ENCODE peak calls at places on chromosomes 1 and 21, in ten cellular contexts. I is cardiac fibroblast, L is IMR-90, D is pancreas, J is Calu3, P is sigmoid colon, E is HepG2, O is upper lobe of left lung, G is SK-N-SH, N is GM20000. R is an unnamed sample.

GRCh38 chr1:227449051-227449450 is 114.3 kb upstream of the ZNF678 start:
- DNase-seq in I (no peak), L (no peak), D (no peak), J (peak; percentile 45), P (no peak), E (peak; percentile 45), O (peak; percentile 34), G (peak; percentile 62), N (peak; percentile 52), R (no peak)

GRCh38 chr1:101188311-101188710 is 48.5 kb upstream of the S1PR1 start:
- DNase-seq in I (no peak), L (peak; percentile 65), D (no peak), J (no peak), P (no peak), E (no peak), O (no peak), G (no peak), N (no peak), R (no peak)

GRCh38 chr1:31583082-31583994 is 7.0 kb downstream of the TINAGL1 start:
- DNase-seq in I (peak; percentile 61), L (no peak), D (no peak), J (no peak), P (no peak), E (no peak), O (no peak), G (no peak), N (no peak), R (no peak)

GRCh38 chr1:228150458-228151169 is 884 bp downstream of the GJC2 start:
- DNase-seq in I (peak; percentile 97), L (peak; percentile 86), D (no peak), J (no peak), P (peak; percentile 95), E (peak; percentile 41), O (no peak), G (peak; percentile 44), N (no peak), R (peak; percentile 14)

GRCh38 chr1:105485207-105485606 is 1571.3 kb upstream of the PRMT6 start:
- DNase-seq in I (peak; percentile 33), L (peak; percentile 58), D (no peak), J (no peak), P (no peak), E (no peak), O (no peak), G (no peak), N (no peak), R (no peak)

GRCh38 chr1:3668148-3668547 is 15.8 kb downstream of the TP73 start:
- DNase-seq in I (no peak), L (no peak), D (no peak), J (no peak), P (no peak), E (no peak), O (no peak), G (no peak), N (no peak), R (no peak)

GRCh38 chr21:27837933-27838332 is 871.0 kb upstream of the ADAMTS5 start:
- DNase-seq in I (no peak), L (no peak), D (no peak), J (no peak), P (no peak), E (no peak), O (no peak), G (no peak), N (no peak), R (no peak)

GRCh38 chr1:198637157-198637556 is 1.7 kb upstream of the PTPRC start:
- DNase-seq in I (no peak), L (no peak), D (no peak), J (no peak), P (no peak), E (no peak), O (no peak), G (no peak), N (no peak), R (no peak)

GRCh38 chr1:213931804-213932203 is 56.0 kb upstream of the PROX1 start:
- DNase-seq in I (no peak), L (no peak), D (no peak), J (no peak), P (no peak), E (no peak), O (no peak), G (no peak), N (no peak), R (no peak)

GRCh38 chr1:29830916-29831315 is 594.6 kb downstream of the PTPRU start:
- DNase-seq in I (no peak), L (no peak), D (no peak), J (no peak), P (no peak), E (no peak), O (no peak), G (no peak), N (no peak), R (no peak)

GRCh38 chr1:53681647-53682368 is 57.2 kb downstream of the GLIS1 start:
- DNase-seq in I (peak; percentile 34), L (peak; percentile 24), D (no peak), J (peak; percentile 71), P (no peak), E (peak; percentile 41), O (peak; percentile 25), G (peak; percentile 79), N (peak; percentile 61), R (no peak)

GRCh38 chr1:53682881-53683280 is 56.1 kb downstream of the GLIS1 start:
- DNase-seq in I (no peak), L (no peak), D (no peak), J (no peak), P (no peak), E (no peak), O (no peak), G (no peak), N (no peak), R (no peak)

GRCh38 chr1:53683986-53684740 is 54.8 kb downstream of the GLIS1 start:
- DNase-seq in I (no peak), L (no peak), D (no peak), J (no peak), P (no peak), E (peak; percentile 17), O (no peak), G (no peak), N (no peak), R (no peak)

GRCh38 chr1:53680868-53681267 is 58.1 kb downstream of the GLIS1 start:
- DNase-seq in I (no peak), L (no peak), D (no peak), J (no peak), P (no peak), E (no peak), O (no peak), G (peak; percentile 82), N (no peak), R (no peak)

GRCh38 chr1:53682369-53682685 is 56.6 kb downstream of the GLIS1 start:
- DNase-seq in I (no peak), L (no peak), D (no peak), J (no peak), P (no peak), E (no peak), O (no peak), G (no peak), N (no peak), R (no peak)
- TF ChIP-seq CTCF in I (no peak), L (no peak), D (no peak), J (no peak), P (no peak), E (no peak), O (no peak), G (no peak), N (no peak), R (no peak)

GRCh38 chr1:18302788-18303413 is 177.8 kb upstream of the KLHDC7A start:
- DNase-seq in I (no peak), L (no peak), D (no peak), J (peak; percentile 7), P (no peak), E (no peak), O (no peak), G (peak; percentile 63), N (peak; percentile 23), R (no peak)
- TF ChIP-seq CTCF in I (peak; percentile 13), L (no peak), D (no peak), J (peak; percentile 25), P (no peak), E (peak; percentile 67), O (peak; percentile 11), G (peak; percentile 23), N (peak; percentile 35), R (no peak)

GRCh38 chr1:45492691-45493090 is 1.7 kb upstream of the TESK2 start:
- DNase-seq in I (no peak), L (no peak), D (no peak), J (no peak), P (no peak), E (no peak), O (no peak), G (no peak), N (no peak), R (no peak)

GRCh38 chr1:45488978-45489377 is 2.0 kb downstream of the TESK2 start:
- DNase-seq in I (no peak), L (no peak), D (no peak), J (no peak), P (no peak), E (no peak), O (no peak), G (no peak), N (no peak), R (no peak)

GRCh38 chr1:45490121-45490622 is 791 bp downstream of the TESK2 start:
- DNase-seq in I (peak; percentile 32), L (peak; percentile 21), D (no peak), J (no peak), P (no peak), E (no peak), O (no peak), G (no peak), N (no peak), R (no peak)

GRCh38 chr1:45491464-45492260 is 699 bp upstream of the TESK2 start:
- DNase-seq in I (no peak), L (no peak), D (no peak), J (no peak), P (no peak), E (no peak), O (no peak), G (no peak), N (no peak), R (no peak)

DNA sequence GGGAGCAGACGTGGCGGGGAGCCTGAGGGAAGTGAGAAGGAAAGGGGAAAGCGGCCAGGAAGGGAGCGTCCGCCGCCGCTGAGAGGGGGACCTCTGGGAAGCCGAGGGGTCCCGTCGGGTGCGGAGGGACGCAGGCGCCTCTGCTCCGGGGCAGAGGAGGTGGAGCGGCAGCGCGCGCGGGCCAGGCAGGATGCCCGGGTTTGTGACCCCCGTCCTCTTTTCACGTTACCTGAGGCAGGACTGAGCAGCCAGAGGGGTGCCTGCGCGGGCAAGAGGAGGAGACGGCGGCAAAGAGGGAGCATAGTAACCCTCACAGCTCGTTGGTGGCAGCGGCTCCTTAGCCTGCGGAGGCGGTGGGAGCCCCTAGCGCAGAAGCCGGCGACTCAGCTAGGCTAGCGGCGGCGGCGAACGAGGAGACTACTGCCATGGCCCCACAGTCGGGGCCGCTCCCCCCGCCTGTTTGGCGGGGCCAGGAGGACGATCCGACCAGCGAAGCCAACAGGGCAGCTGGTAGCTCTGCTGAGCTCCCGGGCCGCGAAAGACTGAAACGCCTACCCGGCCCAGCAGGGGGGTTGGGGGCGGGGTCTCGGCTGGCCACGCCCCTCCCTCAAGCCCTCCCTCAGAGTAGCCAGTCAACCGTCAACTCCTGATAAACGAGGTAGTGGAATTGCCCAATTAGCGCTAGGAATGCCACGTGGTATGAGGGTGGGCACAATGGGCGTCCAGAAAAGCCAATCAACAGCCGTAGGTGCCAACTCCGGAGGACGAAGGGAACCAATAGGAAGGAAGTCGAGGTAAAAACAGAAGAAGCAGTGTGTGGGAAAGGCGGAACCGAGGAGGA is at the start of gene TESK2:
- DNase-seq in I (peak; percentile 100), L (peak; percentile 99), D (peak; percentile 98), J (peak; percentile 98), P (peak; percentile 99), E (peak; percentile 100), O (peak; percentile 99), G (peak; percentile 98), N (peak; percentile 94), R (peak; percentile 95)
- TF ChIP-seq CTCF in I (peak; percentile 11), L (peak; percentile 14), D (no peak), J (no peak), P (peak; percentile 15), E (no peak), O (no peak), G (no peak), N (no peak), R (no peak)

GRCh38 chr1:66305927-66306326 is 228.0 kb upstream of the SGIP1 start:
- DNase-seq in I (no peak), L (no peak), D (no peak), J (no peak), P (no peak), E (no peak), O (no peak), G (no peak), N (no peak), R (no peak)
- TF ChIP-seq CTCF in I (no peak), L (no peak), D (no peak), J (no peak), P (no peak), E (no peak), O (no peak), G (no peak), N (no peak), R (no peak)